ENCODE peak calls at places on chromosomes 11 and 22, in seven cellular contexts. Y is fibroblast of mammary gland, S is ACHN, A is retina, W is MCF 10A, D is AG09309, B is OCI-LY7. I is an unnamed sample.

GRCh38 chr11:15649371-15650104 is 534.8 kb downstream of the INSC start:
- DNase-seq in W (no peak), Y (no peak), D (no peak), S (no peak), B (no peak), A (no peak), I (no peak)

GRCh38 chr22:43131773-43132501 is 11.3 kb downstream of the MCAT start:
- DNase-seq in S (no peak), A (no peak), D (no peak), B (no peak), W (no peak), Y (no peak), I (no peak)

GRCh38 chr22:50115693-50116092 is 25.9 kb downstream of the MOV10L1 start:
- DNase-seq in A (no peak), W (peak; percentile 47), S (no peak), B (no peak), D (no peak), Y (no peak), I (no peak)

GRCh38 chr22:30863161-30863833 is 105.3 kb downstream of the MORC2 start:
- DNase-seq in W (no peak), D (no peak), A (peak; percentile 56), S (no peak), B (no peak), Y (peak; percentile 16), I (no peak)

GRCh38 chr11:119210035-119210434 is 3.9 kb downstream of the CBL start:
- DNase-seq in Y (no peak), B (no peak), D (no peak), A (no peak), S (no peak), W (peak; percentile 39), I (no peak)

GRCh38 chr11:124961972-124962609 is 8.1 kb downstream of the CCDC15 start:
- DNase-seq in W (peak; percentile 85), Y (peak; percentile 84), S (peak; percentile 72), A (peak; percentile 26), B (peak; percentile 73), D (peak; percentile 55), I (peak; percentile 53)

GRCh38 chr11:61091373-61092279 is 10.7 kb upstream of the CD5 start:
- DNase-seq in A (no peak), B (no peak), S (no peak), Y (peak; percentile 31), W (peak; percentile 34), D (no peak), I (no peak)

GRCh38 chr11:118916842-118917388 is 8.8 kb downstream of the BCL9L start:
- DNase-seq in S (no peak), A (peak; percentile 43), D (peak; percentile 77), Y (peak; percentile 91), B (no peak), W (peak; percentile 69), I (no peak)

GRCh38 chr11:64489831-64490441 is 101.1 kb upstream of the SLC22A12 start:
- DNase-seq in A (peak; percentile 86), Y (peak; percentile 44), D (no peak), B (peak; percentile 41), W (peak; percentile 60), S (peak; percentile 44), I (peak; percentile 56)

I was measured in NCI-H1092 treated with DMSO at 0.1 percent for 48 hours.